ENCODE peak calls at places on chromosomes 16 and 17, in four cellular contexts. Y is A549, G is HepG2, H is K562. I is an unnamed sample.

GRCh38 chr17:54898576-54898975 is 2.1 kb upstream of the TOM1L1 start:
- DNase-seq in Y (no peak), G (no peak), H (no peak), I (no peak)

GRCh38 chr17:33049781-33050414 is 58.3 kb downstream of the SPACA3 start:
- DNase-seq in Y (peak), G (peak), H (peak), I (no peak)

GRCh38 chr16:9099131-9099625 is 7.7 kb downstream of the HAPSTR1 start:
- DNase-seq in Y (no peak), G (peak), H (no peak), I (no peak)

GRCh38 chr17:82358467-82359350 is at the start of gene TEX19:
- DNase-seq in Y (peak), G (no peak), H (peak), I (no peak)

GRCh38 chr17:78359216-78359935 is 501 bp downstream of the SOCS3 start:
- DNase-seq in Y (peak), G (no peak), H (peak), I (no peak)

GRCh38 chr16:1194665-1195392 is 30.2 kb downstream of the TPSG1 start:
- DNase-seq in Y (no peak), G (no peak), H (peak), I (no peak)

GRCh38 chr16:1918312-1918889 is at the start of gene HS3ST6:
- DNase-seq in Y (no peak), G (no peak), H (peak), I (no peak)

GRCh38 chr17:49783051-49783715 is 5.3 kb upstream of the KAT7 start:
- DNase-seq in Y (no peak), G (no peak), H (no peak), I (no peak)

GRCh38 chr17:924711-925480 is 54.7 kb downstream of the NXN start:
- DNase-seq in Y (no peak), G (no peak), H (no peak), I (no peak)

GRCh38 chr16:78097522-78097921 is 1.9 kb upstream of the WWOX start:
- DNase-seq in Y (no peak), G (no peak), H (no peak), I (no peak)

GRCh38 chr16:10817963-10818941 is at the start of gene TVP23A:
- DNase-seq in Y (no peak), G (no peak), H (peak), I (no peak)

GRCh38 chr17:4463818-4464501 is 30.2 kb downstream of the SPNS3 start:
- DNase-seq in Y (no peak), G (no peak), H (no peak), I (no peak)

GRCh38 chr17:44777394-44778348 is 18.9 kb downstream of the ADAM11 start:
- DNase-seq in Y (no peak), G (no peak), H (no peak), I (no peak)

GRCh38 chr16:70575376-70575775 is 51.8 kb downstream of the SF3B3 start:
- DNase-seq in Y (no peak), G (no peak), H (no peak), I (no peak)
- TF ChIP-seq POLR2AphosphoS2 in Y (no peak), G (no peak), H (no peak), I (no peak)

GRCh38 chr16:65991149-65991701 is 375.3 kb upstream of the CDH5 start:
- DNase-seq in Y (no peak), G (no peak), H (no peak), I (no peak)
- TF ChIP-seq RFX5 in Y (no peak), G (no peak), H (no peak), I (no peak)

GRCh38 chr17:40547079-40547784 is 18.0 kb downstream of the CCR7 start:
- DNase-seq in Y (no peak), G (no peak), H (no peak), I (no peak)

GRCh38 chr17:40550608-40551007 is 14.7 kb downstream of the CCR7 start:
- DNase-seq in Y (no peak), G (no peak), H (no peak), I (no peak)

GRCh38 chr17:40548982-40549680 is 16.1 kb downstream of the CCR7 start:
- DNase-seq in Y (peak), G (peak), H (no peak), I (no peak)

GRCh38 chr17:40547785-40548478 is 17.3 kb downstream of the CCR7 start:
- DNase-seq in Y (no peak), G (no peak), H (no peak), I (no peak)

GRCh38 chr17:40548491-40548981 is 16.7 kb downstream of the CCR7 start:
- DNase-seq in Y (no peak), G (no peak), H (no peak), I (no peak)
- TF ChIP-seq POLR2AphosphoS2 in Y (no peak), G (no peak), H (no peak), I (no peak)

GRCh38 chr17:65048441-65048840 is 8.1 kb downstream of the GNA13 start:
- DNase-seq in Y (no peak), G (no peak), H (no peak), I (no peak)

GRCh38 chr17:65050438-65050837 is 6.1 kb downstream of the GNA13 start:
- DNase-seq in Y (no peak), G (no peak), H (no peak), I (no peak)

GRCh38 chr17:65046236-65046635 is 10.3 kb downstream of the GNA13 start:
- DNase-seq in Y (no peak), G (no peak), H (no peak), I (no peak)

GRCh38 chr17:65049085-65049756 is 7.3 kb downstream of the GNA13 start:
- DNase-seq in Y (no peak), G (no peak), H (no peak), I (no peak)

DNA sequence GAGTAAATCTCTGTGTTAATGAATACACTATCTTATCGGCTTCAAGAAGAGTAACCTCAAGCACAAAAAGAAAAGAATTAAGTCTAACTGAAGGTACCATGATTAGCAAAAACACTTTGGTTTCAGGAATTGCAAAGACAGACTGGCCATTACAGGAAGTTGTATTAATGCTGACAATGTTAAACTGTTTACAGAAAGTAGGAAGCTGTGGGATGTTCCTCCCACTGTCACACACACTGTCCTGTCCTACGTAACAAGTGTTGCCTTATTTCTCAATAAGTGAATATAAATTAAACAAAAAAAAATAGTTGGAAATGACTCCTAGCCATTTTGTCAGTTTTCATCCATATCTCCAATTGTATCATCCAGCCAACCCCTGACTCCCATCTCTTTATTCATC is 8.6 kb downstream of the GNA13 start:
- DNase-seq in Y (no peak), G (no peak), H (no peak), I (no peak)
- TF ChIP-seq RFX5 in Y (no peak), G (no peak), H (no peak), I (no peak)

GRCh38 chr16:50563989-50564388 is 15.8 kb downstream of the NKD1 start:
- DNase-seq in Y (no peak), G (no peak), H (no peak), I (no peak)

GRCh38 chr16:50567651-50568050 is 19.5 kb downstream of the NKD1 start:
- DNase-seq in Y (no peak), G (no peak), H (no peak), I (no peak)

GRCh38 chr16:50565428-50565827 is 17.2 kb downstream of the NKD1 start:
- DNase-seq in Y (no peak), G (no peak), H (no peak), I (no peak)

GRCh38 chr16:50568187-50568830 is 20.1 kb downstream of the NKD1 start:
- DNase-seq in Y (no peak), G (no peak), H (no peak), I (no peak)

DNA sequence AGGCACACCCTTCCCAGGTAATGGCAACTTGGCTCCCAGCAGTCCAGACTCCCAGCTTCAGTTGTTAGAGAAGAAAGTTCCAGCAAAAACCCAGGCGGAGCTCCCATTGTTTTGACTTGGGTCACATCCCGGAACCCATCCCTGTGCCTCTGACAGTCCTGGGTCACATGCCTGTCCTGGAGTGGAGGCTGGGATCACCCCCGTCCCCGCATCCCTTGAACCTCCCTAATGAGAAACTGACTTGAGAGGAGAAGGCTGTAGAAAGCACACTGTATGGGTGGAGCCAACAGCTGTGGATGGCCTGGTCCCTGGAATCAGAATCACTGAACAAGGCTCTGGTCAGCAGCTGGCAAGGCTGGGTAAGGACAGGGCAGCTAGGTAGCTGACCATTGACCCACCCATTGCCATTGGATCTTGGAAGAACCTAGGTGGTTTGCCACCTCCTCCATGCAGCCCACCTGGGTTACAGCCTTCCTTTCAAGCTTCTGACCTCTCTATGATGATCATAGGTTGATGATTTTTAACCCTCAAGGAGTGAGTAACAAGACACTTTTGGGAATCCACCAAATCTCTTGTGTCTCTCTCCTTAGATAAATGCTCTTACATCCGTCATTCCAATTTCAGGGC is 18.3 kb downstream of the NKD1 start:
- DNase-seq in Y (no peak), G (no peak), H (no peak), I (no peak)
- TF ChIP-seq POLR2AphosphoS2 in Y (no peak), G (no peak), H (no peak), I (no peak)

GRCh38 chr16:86553356-86553755 is 1.7 kb downstream of the MTHFSD start:
- DNase-seq in Y (no peak), G (no peak), H (no peak), I (no peak)
- TF ChIP-seq RFX5 in Y (no peak), G (no peak), H (no peak), I (no peak)

I was measured in GM12878.